ENCODE peak calls at places on chromosomes 1 and 21, in six cellular contexts. N is HCT116, U is transverse colon, G is AG04449, I is natural killer cell, W is lower leg skin. K is an unnamed sample.

GRCh38 chr1:63968663-63969460 is 195.0 kb downstream of the ROR1 start:
- DNase-seq in N (no peak), U (no peak), G (no peak), I (no peak), W (no peak), K (no peak)

GRCh38 chr1:26775666-26776065 is 12.1 kb upstream of the PIGV start:
- DNase-seq in N (no peak), U (no peak), G (no peak), I (no peak), W (no peak), K (no peak)

GRCh38 chr1:67618285-67619018 is 66.5 kb upstream of the GADD45A start:
- DNase-seq in N (no peak), U (peak), G (peak), I (no peak), W (peak), K (no peak)

GRCh38 chr1:230754831-230755230 is 7.6 kb downstream of the CAPN9 start:
- DNase-seq in N (no peak), U (no peak), G (no peak), I (no peak), W (no peak), K (no peak)

GRCh38 chr1:180027949-180028445 is 73.4 kb downstream of the CEP350 start:
- DNase-seq in N (no peak), U (no peak), G (peak), I (no peak), W (no peak), K (no peak)

GRCh38 chr21:38733973-38734546 is 71.7 kb upstream of the ETS2 start:
- DNase-seq in N (peak), U (peak), G (peak), I (peak), W (peak), K (peak)

GRCh38 chr1:94463765-94464330 is 45.7 kb downstream of the ABCD3 start:
- DNase-seq in N (peak), U (no peak), G (no peak), I (no peak), W (no peak), K (no peak)

GRCh38 chr1:168582690-168583325 is 6.4 kb downstream of the XCL1 start:
- DNase-seq in N (no peak), U (no peak), G (no peak), I (no peak), W (no peak), K (no peak)

GRCh38 chr1:156887324-156887723 is 6.2 kb upstream of the PEAR1 start:
- DNase-seq in N (no peak), U (no peak), G (no peak), I (no peak), W (no peak), K (no peak)

GRCh38 chr1:245079021-245079609 is 75.7 kb upstream of the KIF26B start:
- DNase-seq in N (peak), U (no peak), G (no peak), I (no peak), W (no peak), K (no peak)

GRCh38 chr1:117611121-117611601 is 5.3 kb downstream of the TENT5C start:
- DNase-seq in N (no peak), U (no peak), G (no peak), I (no peak), W (no peak), K (peak)

GRCh38 chr1:53633073-53633704 is 105.8 kb downstream of the GLIS1 start:
- DNase-seq in N (no peak), U (no peak), G (no peak), I (no peak), W (no peak), K (no peak)

GRCh38 chr1:91053630-91054029 is 31.8 kb upstream of the ZNF644 start:
- DNase-seq in N (no peak), U (no peak), G (no peak), I (no peak), W (no peak), K (no peak)

GRCh38 chr1:81915937-81916336 is 115.2 kb downstream of the ADGRL2 start:
- DNase-seq in N (no peak), U (no peak), G (no peak), I (no peak), W (no peak), K (no peak)

GRCh38 chr1:41639332-41639936 is 155.0 kb upstream of the EDN2 start:
- DNase-seq in N (no peak), U (no peak), G (no peak), I (no peak), W (peak), K (no peak)

GRCh38 chr1:54800899-54801759 is at the start of gene TTC22:
- DNase-seq in N (peak), U (peak), G (no peak), I (peak), W (no peak), K (peak)

GRCh38 chr1:194975913-194976312 is 1632.3 kb downstream of the KCNT2 start:
- DNase-seq in N (peak), U (no peak), G (no peak), I (no peak), W (no peak), K (no peak)

GRCh38 chr1:41983451-41983850 is 64.7 kb upstream of the HIVEP3 start:
- DNase-seq in N (no peak), U (no peak), G (no peak), I (no peak), W (no peak), K (no peak)

GRCh38 chr1:221994274-221994698 is 252.4 kb upstream of the DUSP10 start:
- DNase-seq in N (no peak), U (no peak), G (no peak), I (no peak), W (no peak), K (no peak)

GRCh38 chr1:180267761-180268555 is 37.9 kb downstream of the LHX4 start:
- DNase-seq in N (no peak), U (no peak), G (no peak), I (no peak), W (no peak), K (no peak)

GRCh38 chr1:16095447-16095846 is 22.0 kb upstream of the FAM131C start:
- DNase-seq in N (no peak), U (no peak), G (no peak), I (no peak), W (no peak), K (no peak)

GRCh38 chr1:202998836-202999750 is 8.1 kb upstream of the TMEM183A start:
- DNase-seq in N (peak), U (peak), G (peak), I (peak), W (peak), K (no peak)

GRCh38 chr21:22575165-22575584 is 1577.0 kb downstream of the NCAM2 start:
- DNase-seq in N (no peak), U (no peak), G (no peak), I (no peak), W (no peak), K (no peak)

GRCh38 chr21:45607021-45607921 is 36.3 kb upstream of the PCBP3 start:
- DNase-seq in N (no peak), U (no peak), G (no peak), I (no peak), W (no peak), K (no peak)

GRCh38 chr1:100611086-100611485 is 73.1 kb downstream of the GPR88 start:
- DNase-seq in N (no peak), U (no peak), G (no peak), I (no peak), W (no peak), K (no peak)

GRCh38 chr1:10399487-10399917 is 638 bp downstream of the PGD start:
- DNase-seq in N (no peak), U (no peak), G (no peak), I (no peak), W (no peak), K (peak)

GRCh38 chr21:43975469-43976098 is 36.5 kb upstream of the TRAPPC10 start:
- DNase-seq in N (peak), U (peak), G (no peak), I (peak), W (peak), K (peak)

GRCh38 chr21:35475006-35475405 is 425.9 kb upstream of the RUNX1 start:
- DNase-seq in N (no peak), U (no peak), G (peak), I (no peak), W (peak), K (no peak)

GRCh38 chr21:32214654-32215305 is 64.1 kb downstream of the MIS18A start:
- DNase-seq in N (no peak), U (no peak), G (no peak), I (no peak), W (no peak), K (no peak)

GRCh38 chr21:43347461-43347860 is 79.5 kb downstream of the SIK1 start:
- DNase-seq in N (no peak), U (no peak), G (no peak), I (no peak), W (no peak), K (no peak)

GRCh38 chr1:160163612-160164011 is 12.2 kb downstream of the ATP1A4 start:
- DNase-seq in N (no peak), U (no peak), G (no peak), I (no peak), W (no peak), K (no peak)

GRCh38 chr1:53992085-53992874 is 25.7 kb downstream of the LDLRAD1 start:
- DNase-seq in N (no peak), U (no peak), G (no peak), I (no peak), W (no peak), K (no peak)

GRCh38 chr1:179036844-179037465 is 11.3 kb downstream of the FAM20B start:
- DNase-seq in N (no peak), U (no peak), G (no peak), I (no peak), W (no peak), K (no peak)

GRCh38 chr1:86648255-86648654 is 56.1 kb upstream of the SH3GLB1 start:
- DNase-seq in N (peak), U (no peak), G (peak), I (no peak), W (no peak), K (no peak)

GRCh38 chr1:50829010-50829958 is 130.8 kb downstream of the FAF1 start:
- DNase-seq in N (no peak), U (no peak), G (no peak), I (no peak), W (no peak), K (no peak)

GRCh38 chr1:66693856-66694255 is 58.4 kb upstream of the DYNLT5 start:
- DNase-seq in N (no peak), U (no peak), G (no peak), I (no peak), W (no peak), K (no peak)

GRCh38 chr1:7856345-7856744 is 3.5 kb upstream of the UTS2 start:
- DNase-seq in N (no peak), U (no peak), G (no peak), I (no peak), W (no peak), K (no peak)
- TF ChIP-seq CTCF in N (no peak), U (no peak), G (peak), I (no peak), W (no peak), K (no peak)

GRCh38 chr1:219173758-219174671 is at the start of gene LYPLAL1:
- DNase-seq in N (peak), U (peak), G (no peak), I (peak), W (peak), K (peak)
- TF ChIP-seq CTCF in N (no peak), U (no peak), G (no peak), I (no peak), W (no peak), K (no peak)

DNA sequence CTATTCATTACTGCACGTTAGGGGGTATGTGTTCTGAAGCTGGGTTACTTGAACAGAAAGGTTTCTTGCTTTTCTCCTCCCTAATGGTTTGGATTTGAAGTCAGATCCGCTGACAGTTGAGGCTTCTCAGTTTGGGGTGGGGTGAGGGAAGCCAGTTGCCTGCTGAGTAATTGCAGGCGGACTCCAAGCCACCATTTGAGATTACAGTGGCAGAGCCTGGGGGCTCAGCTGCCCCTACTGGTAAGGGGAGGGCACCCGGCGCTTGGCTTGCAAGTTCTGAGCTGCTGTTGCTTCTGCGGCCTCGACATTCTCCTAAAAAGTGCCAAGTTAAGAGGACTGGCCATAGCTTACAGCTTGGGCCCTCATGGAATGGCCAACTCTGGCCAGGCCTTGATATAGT is 2.0 kb downstream of the GRHL3 start:
- DNase-seq in N (no peak), U (no peak), G (no peak), I (no peak), W (no peak), K (no peak)
- TF ChIP-seq CTCF in N (no peak), U (no peak), G (no peak), I (no peak), W (no peak), K (no peak)

DNA sequence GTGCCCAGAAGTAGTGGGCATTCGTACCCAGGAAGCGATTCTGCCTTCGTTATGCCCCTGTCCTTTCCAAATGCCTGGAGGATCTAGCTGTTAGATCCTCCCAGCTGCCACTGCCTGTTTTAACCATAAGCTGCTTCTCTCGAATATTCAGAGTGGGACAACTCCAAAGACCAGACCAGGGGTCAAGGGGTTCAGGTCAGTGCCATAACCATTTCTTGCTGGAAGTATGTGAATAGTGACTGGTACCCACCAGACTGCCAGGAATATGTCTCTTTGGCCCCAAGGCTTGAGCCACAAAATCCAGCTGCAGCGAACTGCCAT is 914 bp upstream of the MTF1 start:
- DNase-seq in N (no peak), U (no peak), G (no peak), I (no peak), W (no peak), K (no peak)
- TF ChIP-seq CTCF in N (no peak), U (no peak), G (no peak), I (no peak), W (no peak), K (peak)

DNA sequence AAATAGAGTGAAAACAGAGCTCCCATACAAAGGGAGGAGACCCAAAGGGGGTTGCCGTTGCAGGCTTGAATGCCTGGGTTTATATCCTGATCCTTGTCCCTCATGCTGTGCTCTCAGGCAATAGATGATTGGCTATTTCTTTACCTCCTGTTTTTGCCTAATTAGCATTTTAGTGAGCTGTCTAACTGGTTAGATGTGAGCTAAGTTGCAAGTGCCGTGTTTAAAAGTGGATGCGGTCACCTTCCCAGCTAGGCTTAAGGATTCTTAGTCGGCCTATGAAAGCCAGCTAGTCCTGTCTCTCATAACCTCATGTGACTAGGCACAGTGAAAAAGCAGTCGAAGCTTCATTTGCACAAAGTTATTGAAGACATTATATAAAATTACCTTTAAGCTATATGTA is 356.7 kb upstream of the TMPRSS15 start:
- DNase-seq in N (no peak), U (no peak), G (no peak), I (no peak), W (no peak), K (no peak)
- TF ChIP-seq CTCF in N (no peak), U (no peak), G (no peak), I (no peak), W (no peak), K (no peak)

GRCh38 chr1:56967900-56968832 is 2.4 kb upstream of the C8B start:
- DNase-seq in N (peak), U (no peak), G (no peak), I (no peak), W (no peak), K (no peak)
- TF ChIP-seq CTCF in N (peak), U (no peak), G (peak), I (no peak), W (no peak), K (no peak)

GRCh38 chr1:24177161-24177560 is 9.9 kb downstream of the IFNLR1 start:
- DNase-seq in N (no peak), U (no peak), G (no peak), I (no peak), W (no peak), K (no peak)

GRCh38 chr1:24180676-24181075 is 6.4 kb downstream of the IFNLR1 start:
- DNase-seq in N (no peak), U (no peak), G (no peak), I (no peak), W (no peak), K (no peak)

GRCh38 chr1:24175033-24175755 is 11.9 kb downstream of the IFNLR1 start:
- DNase-seq in N (no peak), U (no peak), G (no peak), I (no peak), W (no peak), K (no peak)

GRCh38 chr1:24179251-24179895 is 7.7 kb downstream of the IFNLR1 start:
- DNase-seq in N (no peak), U (no peak), G (no peak), I (no peak), W (no peak), K (no peak)

DNA sequence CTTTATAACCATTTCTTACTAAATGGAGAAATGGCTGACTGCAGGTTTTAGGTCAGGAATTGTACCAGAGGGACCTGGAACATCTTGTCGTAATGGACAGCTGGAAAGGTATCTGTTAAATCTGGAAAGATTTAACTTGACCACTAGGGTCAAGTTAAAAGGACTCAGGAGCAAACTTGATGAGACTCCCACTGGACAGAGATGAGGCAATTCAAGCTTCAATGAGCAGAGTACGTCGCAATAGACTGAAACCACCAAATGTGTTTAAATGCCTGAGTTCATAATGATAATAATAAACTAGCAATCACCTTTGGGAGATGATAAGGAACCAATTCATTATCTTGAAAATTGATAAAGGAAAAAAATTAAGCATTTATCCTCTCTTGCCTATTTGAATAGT is 8.7 kb downstream of the IFNLR1 start:
- DNase-seq in N (no peak), U (no peak), G (no peak), I (no peak), W (no peak), K (no peak)
- TF ChIP-seq CTCF in N (no peak), U (no peak), G (no peak), I (no peak), W (no peak), K (no peak)

DNA sequence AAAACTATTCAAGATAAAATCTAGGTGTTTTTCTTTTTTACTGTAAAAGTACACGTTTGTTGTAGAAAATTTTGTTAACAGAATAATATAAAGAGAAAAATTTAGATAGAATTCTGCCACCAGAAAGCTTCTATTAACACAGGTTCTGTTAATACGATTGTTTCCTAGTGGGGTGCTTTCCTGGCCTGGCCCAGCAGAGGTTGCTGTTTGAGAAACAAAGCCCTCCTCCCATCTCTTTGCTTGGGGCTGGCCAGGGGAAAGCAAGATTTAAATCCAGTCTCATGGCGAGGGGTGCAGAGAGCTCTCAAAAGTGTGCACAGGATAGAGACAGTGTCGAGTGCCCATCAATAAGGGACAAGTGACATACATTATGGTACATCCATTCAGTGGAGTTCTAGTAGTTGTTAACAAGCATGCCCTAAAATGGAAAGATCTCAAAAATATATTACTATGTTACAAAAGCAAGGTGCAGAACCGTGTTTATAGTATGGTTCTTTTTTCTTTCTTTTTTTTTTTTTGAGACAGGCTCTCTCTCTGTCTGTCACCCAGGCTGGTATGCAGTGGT is 14.6 kb upstream of the ACBD3 start:
- DNase-seq in N (peak), U (peak), G (no peak), I (no peak), W (no peak), K (no peak)
- TF ChIP-seq CTCF in N (peak), U (peak), G (peak), I (no peak), W (no peak), K (no peak)